ENCODE peak calls at places on chromosomes 1 and 21, in four cellular contexts. S, T, J and K are unnamed samples.
A peak's percentile ranks its signal among the peaks of the same experiment; 100 is the strongest.

GRCh38 chr1:170680428-170680827 is 16.5 kb downstream of the PRRX1 start:
- DNase-seq in S (no peak), J (no peak), T (no peak), K (no peak)

GRCh38 chr1:44031051-44031899 is at the start of gene SLC6A9:
- DNase-seq in J (peak; percentile 42), S (no peak), T (peak; percentile 78), K (peak; percentile 50)

GRCh38 chr1:53206735-53207379 is 10.2 kb downstream of the CPT2 start:
- DNase-seq in J (no peak), S (no peak), T (no peak), K (no peak)

GRCh38 chr21:36635991-36636390 is 62.9 kb upstream of the SIM2 start:
- DNase-seq in T (no peak), S (no peak), J (no peak), K (no peak)

GRCh38 chr1:175410560-175410959 is 218.0 kb upstream of the KIAA0040 start:
- DNase-seq in S (no peak), T (peak; percentile 42), J (no peak), K (no peak)

GRCh38 chr1:191895462-191896058 is 262.7 kb upstream of the RGS18 start:
- DNase-seq in S (no peak), T (no peak), J (no peak), K (no peak)

GRCh38 chr1:217482356-217483102 is 148.4 kb downstream of the GPATCH2 start:
- DNase-seq in T (no peak), S (peak; percentile 76), J (peak; percentile 23), K (peak; percentile 12)

GRCh38 chr1:183570451-183570850 is 19.8 kb downstream of the NCF2 start:
- DNase-seq in S (no peak), T (no peak), J (no peak), K (no peak)

GRCh38 chr1:117886101-117886795 is 43.2 kb downstream of the GDAP2 start:
- DNase-seq in S (no peak), T (no peak), J (no peak), K (no peak)

GRCh38 chr1:186535388-186536133 is 74.6 kb upstream of the PDC start:
- DNase-seq in S (no peak), J (no peak), T (peak; percentile 38), K (no peak)

GRCh38 chr1:196148367-196148970 is 459.8 kb downstream of the KCNT2 start:
- DNase-seq in J (peak; percentile 13), T (peak; percentile 22), S (peak; percentile 37), K (no peak)

GRCh38 chr1:228783415-228784045 is 48.3 kb downstream of the RHOU start:
- DNase-seq in J (no peak), T (peak; percentile 59), S (no peak), K (no peak)

GRCh38 chr1:245516178-245516829 is 361.5 kb downstream of the KIF26B start:
- DNase-seq in T (no peak), S (peak; percentile 92), J (peak; percentile 35), K (no peak)

GRCh38 chr1:178739285-178740045 is 14.4 kb downstream of the RALGPS2 start:
- DNase-seq in S (no peak), J (no peak), T (no peak), K (no peak)

GRCh38 chr1:94542088-94542671 is 621 bp upstream of the F3 start:
- DNase-seq in J (peak; percentile 29), T (no peak), S (peak; percentile 37), K (no peak)

GRCh38 chr1:6517435-6517851 is 26.0 kb upstream of the PLEKHG5 start:
- DNase-seq in S (no peak), T (no peak), J (no peak), K (no peak)

DNA sequence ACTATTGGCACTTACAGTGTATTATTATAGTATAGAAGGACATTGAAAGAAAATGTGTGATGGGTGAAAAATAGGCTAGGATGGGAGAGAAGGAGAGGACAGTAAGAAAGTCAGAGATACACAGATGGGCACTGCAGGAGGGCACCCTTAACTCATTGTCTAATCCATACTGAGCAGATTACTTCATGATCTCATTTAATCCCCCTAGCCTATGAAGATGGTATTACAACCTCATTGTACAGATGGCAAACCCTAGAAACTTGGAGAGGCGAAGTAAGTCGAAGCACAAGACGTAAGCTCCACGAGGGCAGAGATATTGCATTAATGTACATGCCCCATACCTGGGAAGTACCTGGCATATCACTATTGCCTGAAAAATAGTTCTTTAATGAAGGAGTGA is 346.9 kb upstream of the DAB1 start:
- DNase-seq in T (no peak), J (no peak), S (peak; percentile 13), K (no peak)
- TF ChIP-seq CTCF in T (no peak), J (peak; percentile 7), S (no peak), K (no peak)

GRCh38 chr1:40770296-40771070 is 13.1 kb upstream of the KCNQ4 start:
- DNase-seq in J (no peak), S (no peak), T (no peak), K (no peak)
- TF ChIP-seq CTCF in J (peak; percentile 20), S (no peak), T (no peak), K (no peak)

GRCh38 chr1:214462882-214463281 is 88.5 kb downstream of the PTPN14 start:
- DNase-seq in J (no peak), S (no peak), T (no peak), K (no peak)

GRCh38 chr1:214461305-214461704 is 90.1 kb downstream of the PTPN14 start:
- DNase-seq in T (no peak), J (no peak), S (no peak), K (no peak)

GRCh38 chr1:214458541-214458940 is 92.9 kb downstream of the PTPN14 start:
- DNase-seq in S (no peak), T (no peak), J (no peak), K (no peak)

GRCh38 chr1:214459895-214460294 is 91.5 kb downstream of the PTPN14 start:
- DNase-seq in S (no peak), T (no peak), J (no peak), K (no peak)

DNA sequence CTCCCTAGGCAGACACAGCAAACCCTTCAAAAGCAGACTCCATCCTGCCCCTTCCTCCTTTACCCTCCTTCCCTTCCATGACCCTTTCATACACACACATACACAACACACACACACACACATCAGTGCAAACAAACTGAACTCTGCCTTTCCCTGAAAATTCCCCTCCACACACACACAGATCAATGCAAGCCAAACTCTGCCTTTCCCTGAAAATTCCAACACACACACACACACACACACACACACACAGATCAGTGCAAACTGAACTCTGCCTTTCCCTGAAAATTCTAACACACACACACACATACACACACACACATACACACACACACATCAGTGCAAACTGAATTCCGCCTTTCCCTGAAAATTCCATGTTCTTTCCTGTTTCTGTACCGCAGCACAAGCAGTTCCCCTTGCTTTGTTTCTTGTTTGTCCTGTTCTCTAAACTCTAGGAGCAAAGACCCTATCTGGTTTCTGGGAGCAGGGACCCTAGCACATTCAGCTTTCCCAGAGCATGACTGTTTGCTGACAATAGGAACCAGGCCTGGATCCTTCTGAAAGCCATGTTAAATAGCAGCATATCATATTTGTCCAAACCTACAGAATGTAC is 91.0 kb downstream of the PTPN14 start:
- DNase-seq in S (no peak), J (no peak), T (peak; percentile 32), K (no peak)
- TF ChIP-seq CTCF in S (no peak), J (no peak), T (no peak), K (no peak)

DNA sequence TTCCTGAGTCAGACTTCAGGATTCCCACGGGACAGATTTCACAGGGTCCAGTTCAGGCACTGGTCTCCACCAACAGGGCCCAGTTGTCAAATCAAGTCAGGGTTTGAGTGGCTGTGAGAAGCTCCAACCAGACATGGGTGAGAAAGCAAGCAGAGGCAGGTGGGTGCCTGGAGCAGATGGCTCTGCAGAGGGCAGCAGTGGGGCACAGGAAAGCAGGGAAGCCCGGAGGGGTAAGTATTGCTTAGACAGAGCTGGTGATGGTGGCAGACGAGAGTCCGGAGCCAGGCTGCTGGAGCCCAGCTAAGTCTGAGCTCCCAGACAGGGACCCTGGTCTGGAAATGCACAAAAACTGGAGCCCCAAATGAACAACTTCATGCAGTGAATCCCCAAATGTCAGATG is 40.4 kb downstream of the RIMS3 start:
- DNase-seq in T (peak; percentile 33), S (peak; percentile 37), J (peak; percentile 20), K (peak; percentile 66)
- TF ChIP-seq CTCF in T (peak; percentile 14), S (peak; percentile 44), J (peak; percentile 9), K (peak; percentile 33)

GRCh38 chr1:118992426-118992825 is 4.3 kb upstream of the TBX15 start:
- DNase-seq in S (no peak), T (no peak), J (no peak), K (no peak)

GRCh38 chr1:118991448-118991847 is 3.3 kb upstream of the TBX15 start:
- DNase-seq in S (no peak), T (no peak), J (no peak), K (no peak)

GRCh38 chr1:118992868-118993711 is 4.9 kb upstream of the TBX15 start:
- DNase-seq in J (no peak), S (no peak), T (no peak), K (peak; percentile 42)

GRCh38 chr1:118995312-118996016 is 7.3 kb upstream of the TBX15 start:
- DNase-seq in J (no peak), T (no peak), S (no peak), K (no peak)

GRCh38 chr1:118993712-118994049 is 5.5 kb upstream of the TBX15 start:
- DNase-seq in S (no peak), J (no peak), T (no peak), K (no peak)
- TF ChIP-seq CTCF in S (no peak), J (no peak), T (no peak), K (no peak)

GRCh38 chr1:28518000-28518744 is 12.3 kb downstream of the RCC1 start:
- DNase-seq in T (peak; percentile 95), J (peak; percentile 89), S (peak; percentile 92), K (peak; percentile 93)
- TF ChIP-seq CTCF in T (peak; percentile 97), J (peak; percentile 93), S (peak; percentile 87), K (peak; percentile 98)